ENCODE peak calls at places on chromosomes 11 and 22, in four cellular contexts. K is GM12865, I is colonic mucosa, U is tibial nerve. X is an unnamed sample.

GRCh38 chr11:130070829-130071205 is 1.1 kb downstream of the APLP2 start:
- DNase-seq in K (no peak), I (peak; percentile 39), U (no peak), X (no peak)

GRCh38 chr22:43449205-43449830 is 37.5 kb downstream of the MPPED1 start:
- DNase-seq in K (no peak), I (no peak), U (no peak), X (no peak)

GRCh38 chr11:46916251-46916650 is 2.1 kb downstream of the LRP4 start:
- DNase-seq in K (no peak), I (no peak), U (no peak), X (no peak)

GRCh38 chr11:22471405-22471804 is 133.2 kb downstream of the SLC17A6 start:
- DNase-seq in K (no peak), I (no peak), U (no peak), X (no peak)

GRCh38 chr11:33461319-33461718 is 204.1 kb downstream of the HIPK3 start:
- DNase-seq in K (no peak), I (no peak), U (no peak), X (no peak)

GRCh38 chr22:45602824-45603301 is 68.8 kb upstream of the ATXN10 start:
- DNase-seq in K (peak; percentile 16), I (no peak), U (no peak), X (no peak)

GRCh38 chr22:30777589-30777988 is 82.9 kb downstream of the OSBP2 start:
- DNase-seq in K (no peak), I (no peak), U (no peak), X (no peak)

GRCh38 chr11:81967242-81967641 is 766.4 kb downstream of the FAM181B start:
- DNase-seq in K (no peak), I (no peak), U (no peak), X (no peak)

GRCh38 chr11:72353861-72354260 is 80.5 kb downstream of the CLPB start:
- DNase-seq in K (no peak), I (no peak), U (no peak), X (no peak)

GRCh38 chr11:96103102-96103501 is 179.2 kb upstream of the MTMR2 start:
- DNase-seq in K (no peak), I (no peak), U (no peak), X (no peak)

GRCh38 chr22:44403166-44403565 is 90.4 kb upstream of the SHISAL1 start:
- DNase-seq in K (no peak), I (no peak), U (no peak), X (no peak)

GRCh38 chr22:24429411-24430365 is 2.3 kb downstream of the ADORA2A start:
- DNase-seq in K (peak; percentile 65), I (no peak), U (no peak), X (peak; percentile 37)

GRCh38 chr22:24592846-24593809 is at the start of gene LRRC75B:
- DNase-seq in K (peak; percentile 67), I (peak; percentile 96), U (peak; percentile 86), X (no peak)

GRCh38 chr22:38239101-38239761 is 33.6 kb downstream of the TMEM184B start:
- DNase-seq in K (no peak), I (no peak), U (no peak), X (no peak)

GRCh38 chr11:59174664-59175033 is 2.7 kb downstream of the DTX4 start:
- DNase-seq in K (peak; percentile 35), I (peak; percentile 77), U (no peak), X (no peak)
- H3K4me3 ChIP-seq in K (peak overlapping the region; percentile 82), I (peak overlapping the region; percentile 61), U (peak overlapping the region; percentile 78), X (no peak overlapping the region)

GRCh38 chr22:17700778-17701177 is 62.2 kb downstream of the BCL2L13 start:
- DNase-seq in K (no peak), I (no peak), U (no peak), X (no peak)
- H3K4me3 ChIP-seq in K (no peak overlapping the region), I (no peak overlapping the region), U (no peak overlapping the region), X (no peak overlapping the region)

DNA sequence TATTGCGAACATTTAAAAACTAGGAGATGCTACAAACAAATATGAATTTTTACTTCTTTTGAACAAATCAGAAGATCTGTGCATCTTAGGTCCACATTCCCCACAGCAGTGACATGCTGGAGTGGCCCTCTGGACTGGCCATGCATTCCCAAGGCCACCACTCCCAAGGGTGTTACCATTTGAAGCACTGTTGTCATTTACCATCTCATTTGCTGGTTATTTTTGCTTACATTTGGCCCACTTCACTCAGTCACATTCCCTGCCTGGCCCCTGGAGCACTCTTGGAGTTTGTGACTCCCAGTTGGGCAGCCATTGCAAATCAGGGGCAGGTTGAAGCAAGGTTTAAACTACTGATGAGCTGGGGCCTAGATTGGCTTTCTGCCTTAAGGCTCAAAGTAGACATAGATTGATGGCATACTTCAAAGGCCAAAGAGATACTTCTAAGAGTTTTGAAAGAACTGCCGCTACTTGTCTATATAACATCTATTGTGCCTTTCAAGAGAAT is 8.5 kb upstream of the ZNRF3 start:
- DNase-seq in K (no peak), I (no peak), U (no peak), X (no peak)
- H3K4me3 ChIP-seq in K (no peak overlapping the region), I (no peak overlapping the region), U (no peak overlapping the region), X (no peak overlapping the region)

GRCh38 chr11:15071556-15072255 is 1.7 kb upstream of the CALCB start:
- DNase-seq in K (no peak), I (no peak), U (no peak), X (no peak)

GRCh38 chr11:15072551-15073143 is 746 bp upstream of the CALCB start:
- DNase-seq in K (no peak), I (no peak), U (no peak), X (no peak)

GRCh38 chr11:15074206-15075161 is 1.1 kb downstream of the CALCB start:
- DNase-seq in K (peak; percentile 79), I (peak; percentile 91), U (peak; percentile 54), X (peak; percentile 60)

GRCh38 chr11:15073361-15074205 is at the start of gene CALCB:
- DNase-seq in K (no peak), I (no peak), U (no peak), X (no peak)

GRCh38 chr11:15075162-15075526 is 1.8 kb downstream of the CALCB start:
- DNase-seq in K (no peak), I (no peak), U (no peak), X (no peak)
- H3K4me3 ChIP-seq in K (no peak overlapping the region), I (no peak overlapping the region), U (no peak overlapping the region), X (no peak overlapping the region)

DNA sequence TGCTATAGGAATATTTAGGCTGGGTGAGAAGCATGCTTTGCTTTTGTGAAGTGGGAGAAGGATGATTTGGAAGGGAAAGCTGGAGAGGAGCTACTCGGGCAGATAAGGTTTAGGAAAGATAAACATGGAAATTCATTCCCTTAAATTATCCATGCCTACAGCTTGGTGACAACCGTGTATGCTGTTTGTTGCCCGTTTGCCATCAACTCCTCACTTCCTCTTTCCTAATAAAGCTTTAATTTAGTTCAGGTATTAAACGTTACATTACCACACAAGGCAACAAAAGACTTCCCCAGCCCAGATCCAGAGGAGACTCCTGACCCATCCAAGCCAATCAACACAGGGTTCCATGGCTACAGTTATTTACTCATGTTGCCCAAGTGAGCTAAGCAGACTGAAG is 101.8 kb upstream of the GRAMD1B start:
- DNase-seq in K (no peak), I (no peak), U (no peak), X (no peak)
- H3K4me3 ChIP-seq in K (no peak overlapping the region), I (no peak overlapping the region), U (no peak overlapping the region), X (no peak overlapping the region)

X was measured in CD8-positive, alpha-beta memory T cell.